ENCODE peak calls at places on chromosomes 11 and 22, in five cellular contexts. R, F, J, Q and N are unnamed samples.

GRCh38 chr11:76512851-76513653 is 68.2 kb downstream of the EMSY start:
- DNase-seq in Q (peak; percentile 13), J (no peak), F (no peak), R (no peak), N (no peak)

GRCh38 chr11:35433588-35433987 is 14.2 kb upstream of the SLC1A2 start:
- DNase-seq in R (no peak), Q (no peak), F (no peak), J (no peak), N (no peak)

GRCh38 chr11:61777234-61778090 is 14.9 kb downstream of the TMEM258 start:
- DNase-seq in J (peak; percentile 68), Q (peak; percentile 60), R (no peak), F (no peak), N (no peak)

GRCh38 chr11:36453678-36454077 is 56.4 kb downstream of the TRAF6 start:
- DNase-seq in J (peak; percentile 15), R (no peak), F (no peak), Q (no peak), N (no peak)

GRCh38 chr11:107102692-107103463 is 84.6 kb upstream of the GUCY1A2 start:
- DNase-seq in J (no peak), Q (no peak), R (no peak), F (no peak), N (no peak)

GRCh38 chr11:61505640-61506155 is 2.9 kb upstream of the LRRC10B start:
- DNase-seq in Q (no peak), J (no peak), R (no peak), F (no peak), N (no peak)

GRCh38 chr11:121933694-121934093 is 182.3 kb downstream of the BLID start:
- DNase-seq in F (no peak), Q (no peak), R (no peak), J (no peak), N (no peak)

GRCh38 chr11:66619080-66619554 is 2.7 kb downstream of the RBM14 start:
- DNase-seq in F (no peak), Q (no peak), R (no peak), J (no peak), N (no peak)

GRCh38 chr22:22151308-22151707 is 93.3 kb upstream of the VPREB1 start:
- DNase-seq in Q (no peak), R (no peak), F (no peak), J (no peak), N (no peak)

GRCh38 chr11:114889464-114890065 is 211.2 kb downstream of the NXPE2 start:
- DNase-seq in Q (no peak), R (no peak), F (no peak), J (no peak), N (no peak)

GRCh38 chr11:17595526-17596309 is 48.7 kb downstream of the OTOG start:
- DNase-seq in Q (no peak), J (no peak), R (no peak), F (no peak), N (no peak)

GRCh38 chr22:39943366-39943765 is 16.8 kb upstream of the TMA7B start:
- DNase-seq in J (no peak), F (no peak), Q (no peak), R (peak; percentile 53), N (no peak)

GRCh38 chr11:62713343-62713742 is 5.9 kb downstream of the GNG3 start:
- DNase-seq in F (no peak), Q (no peak), J (peak; percentile 59), R (no peak), N (no peak)

GRCh38 chr11:120893431-120894206 is 130.3 kb upstream of the TBCEL start:
- DNase-seq in F (peak; percentile 38), Q (no peak), J (no peak), R (no peak), N (no peak)

GRCh38 chr11:79902493-79902892 is 461.7 kb upstream of the TENM4 start:
- DNase-seq in J (no peak), F (no peak), Q (no peak), R (no peak), N (no peak)

GRCh38 chr22:23500508-23501208 is 79.4 kb downstream of the IGLL1 start:
- DNase-seq in J (no peak), R (no peak), F (no peak), Q (peak; percentile 87), N (no peak)

GRCh38 chr11:109946322-109946846 is 146.8 kb upstream of the ZC3H12C start:
- DNase-seq in F (peak; percentile 78), R (peak; percentile 75), Q (peak; percentile 58), J (peak; percentile 74), N (peak; percentile 92)

GRCh38 chr22:26823966-26824365 is 166.6 kb downstream of the MIAT start:
- DNase-seq in Q (no peak), J (no peak), F (no peak), R (no peak), N (no peak)

GRCh38 chr22:50419116-50419515 is 55.7 kb downstream of the SBF1 start:
- DNase-seq in F (no peak), R (no peak), Q (no peak), J (no peak), N (no peak)

GRCh38 chr22:47310601-47311000 is 548.2 kb downstream of the TBC1D22A start:
- DNase-seq in R (no peak), Q (no peak), J (no peak), F (no peak), N (no peak)

GRCh38 chr11:59918987-59919589 is 19.1 kb upstream of the OOSP1 start:
- DNase-seq in R (peak; percentile 15), J (peak; percentile 46), F (peak; percentile 18), Q (peak; percentile 29), N (no peak)

GRCh38 chr22:34055525-34056200 is 135.4 kb upstream of the LARGE1 start:
- DNase-seq in J (no peak), R (peak; percentile 43), F (peak; percentile 62), Q (peak; percentile 32), N (no peak)

GRCh38 chr11:79236541-79236971 is 204.3 kb downstream of the TENM4 start:
- DNase-seq in J (no peak), R (no peak), F (no peak), Q (no peak), N (no peak)

GRCh38 chr11:104609297-104609696 is 289.0 kb downstream of the CASP12 start:
- DNase-seq in R (peak; percentile 26), Q (peak; percentile 53), J (no peak), F (peak; percentile 24), N (no peak)

GRCh38 chr22:22099833-22100812 is 117.5 kb upstream of the TOP3B start:
- DNase-seq in J (peak; percentile 92), R (peak; percentile 48), Q (no peak), F (no peak), N (no peak)

GRCh38 chr11:78046486-78046854 is 17.2 kb upstream of the THRSP start:
- DNase-seq in Q (no peak), J (no peak), R (no peak), F (no peak), N (no peak)

GRCh38 chr11:66497206-66497605 is 13.2 kb upstream of the BBS1 start:
- DNase-seq in F (no peak), R (no peak), J (no peak), Q (no peak), N (no peak)

GRCh38 chr22:37715760-37716159 is 18.9 kb downstream of the TRIOBP start:
- DNase-seq in J (no peak), F (no peak), Q (peak; percentile 54), R (no peak), N (no peak)

GRCh38 chr11:24005202-24005876 is 491.5 kb upstream of the LUZP2 start:
- DNase-seq in Q (no peak), J (no peak), R (no peak), F (no peak), N (no peak)
- TF ChIP-seq FOXM1 in Q (no peak), J (no peak), R (no peak), F (no peak), N (no peak)

DNA sequence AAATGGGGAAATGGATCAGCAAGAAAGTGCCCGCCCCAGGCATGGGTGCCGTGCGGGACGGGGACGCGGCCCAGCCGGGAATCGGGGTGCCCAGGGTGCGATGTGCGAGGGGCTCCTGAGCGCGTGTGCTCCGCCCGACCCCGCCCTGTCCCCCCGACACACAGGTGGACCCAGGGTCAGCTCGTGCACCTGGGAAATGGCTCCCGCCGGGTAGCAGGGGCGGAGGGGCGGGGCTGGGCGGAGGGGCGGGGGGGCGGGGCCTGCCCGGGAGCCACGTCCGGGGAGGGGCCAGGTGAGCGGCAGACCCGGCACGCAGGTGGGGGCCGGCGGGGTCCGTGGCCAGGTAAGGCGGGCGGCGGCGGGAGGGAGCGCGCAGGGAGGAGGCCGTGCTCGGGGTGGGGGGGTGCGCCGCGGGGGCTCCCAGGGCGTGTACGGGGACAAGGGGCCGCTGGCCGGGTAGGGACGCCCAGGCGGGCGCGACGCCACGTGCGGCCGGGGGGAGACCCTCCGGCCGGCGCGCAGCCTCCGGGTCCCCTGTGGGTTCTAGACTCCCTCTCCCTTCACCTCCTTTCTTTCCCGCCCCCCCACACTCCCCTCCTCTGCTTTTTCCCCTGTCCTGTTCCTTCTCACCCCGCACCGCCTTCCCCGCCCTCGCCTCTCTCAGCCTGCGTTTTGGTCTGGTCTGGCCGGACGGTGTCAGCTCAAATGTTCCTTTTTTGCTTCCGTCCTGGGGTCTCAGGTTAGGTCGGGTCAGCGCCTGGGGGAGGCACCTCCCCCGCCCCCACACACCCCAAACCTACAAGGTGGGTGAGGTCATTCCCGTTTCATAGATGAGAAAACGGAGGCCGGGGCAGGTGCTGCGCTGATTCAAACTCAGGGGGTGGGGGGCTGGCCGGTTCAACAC is at the start of gene ARHGAP8:
- DNase-seq in Q (peak; percentile 74), J (peak; percentile 60), R (peak; percentile 71), F (no peak), N (no peak)
- TF ChIP-seq FOXM1 in Q (no peak), J (no peak), R (no peak), F (no peak), N (no peak)

DNA sequence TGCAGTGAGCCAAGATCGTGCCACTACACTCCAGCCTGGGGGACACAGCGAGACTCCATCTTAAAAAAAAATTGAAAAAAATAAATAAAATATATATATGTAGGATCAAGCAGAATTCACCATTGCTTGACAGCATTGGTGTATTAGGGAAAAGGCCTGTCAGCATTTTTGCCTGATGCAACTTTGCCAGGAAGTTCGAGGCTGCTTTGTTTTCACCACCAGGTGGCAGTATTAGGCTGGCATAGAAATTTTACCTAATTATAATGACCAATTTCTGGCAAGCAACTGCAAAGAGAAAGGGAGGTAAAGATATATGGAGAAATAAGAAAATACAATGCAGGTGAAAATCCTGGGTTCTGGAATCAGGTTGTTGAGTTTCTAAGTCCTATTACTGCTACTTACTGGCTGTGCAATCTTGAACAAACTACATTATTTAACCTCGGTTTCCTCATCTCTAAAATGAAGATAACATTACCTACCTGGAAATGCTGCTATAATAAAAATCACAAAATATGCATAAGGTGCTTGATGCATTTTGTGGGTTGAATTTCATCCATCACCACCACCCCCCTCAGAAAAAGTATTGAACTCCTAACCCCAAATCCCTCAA is 24.7 kb downstream of the LAYN start:
- DNase-seq in Q (peak; percentile 48), J (peak; percentile 62), R (peak; percentile 71), F (peak; percentile 39), N (peak; percentile 32)
- TF ChIP-seq FOXM1 in Q (no peak), J (no peak), R (no peak), F (no peak), N (no peak)

GRCh38 chr22:29309332-29310064 is 3.0 kb downstream of the GAS2L1 start:
- DNase-seq in R (no peak), J (peak; percentile 32), Q (peak; percentile 66), F (no peak), N (no peak)

GRCh38 chr22:29311468-29312217 is 3.9 kb downstream of the RASL10A start:
- DNase-seq in Q (peak; percentile 37), F (no peak), R (no peak), J (no peak), N (no peak)

GRCh38 chr22:29308791-29309262 is 2.4 kb downstream of the GAS2L1 start:
- DNase-seq in R (no peak), F (no peak), J (no peak), Q (peak; percentile 39), N (no peak)

GRCh38 chr22:29310863-29311339 is 4.5 kb downstream of the GAS2L1 start:
- DNase-seq in F (peak; percentile 73), J (peak; percentile 89), R (peak; percentile 83), Q (peak; percentile 86), N (no peak)

GRCh38 chr22:29310065-29310862 is 3.8 kb downstream of the GAS2L1 start:
- DNase-seq in R (no peak), F (no peak), Q (no peak), J (no peak), N (no peak)
- TF ChIP-seq FOXM1 in R (no peak), F (no peak), Q (no peak), J (no peak), N (no peak)